ENCODE peak calls at places on chromosomes 7 and 10, in four cellular contexts. B is memory B cell, D is ecto neural progenitor cell, Z is germinal center. N is an unnamed sample.

GRCh38 chr7:92872701-92873100 is 36.3 kb upstream of the CDK6 start:
- DNase-seq in B (no peak), D (no peak), Z (no peak), N (no peak)

GRCh38 chr7:77940647-77941046 is 142.1 kb downstream of the PHTF2 start:
- DNase-seq in B (no peak), D (no peak), Z (peak), N (no peak)

GRCh38 chr10:60343254-60343653 is 46.4 kb downstream of the ANK3 start:
- DNase-seq in B (no peak), D (no peak), Z (no peak), N (no peak)

GRCh38 chr7:84237533-84238173 is 43.1 kb upstream of the SEMA3A start:
- DNase-seq in B (no peak), D (no peak), Z (no peak), N (no peak)

GRCh38 chr10:117477241-117477947 is 65.2 kb upstream of the EMX2 start:
- DNase-seq in B (no peak), D (no peak), Z (no peak), N (no peak)

GRCh38 chr10:79162861-79163662 is 94.3 kb downstream of the ZMIZ1 start:
- DNase-seq in B (no peak), D (no peak), Z (no peak), N (no peak)

GRCh38 chr7:28758186-28758585 is 199.9 kb downstream of the TRIL start:
- DNase-seq in B (no peak), D (no peak), Z (no peak), N (no peak)

GRCh38 chr10:49187950-49188761 is at the start of gene TMEM273:
- DNase-seq in B (peak), D (peak), Z (peak), N (peak)

GRCh38 chr10:101566333-101567164 is 21.5 kb downstream of the POLL start:
- DNase-seq in B (no peak), D (peak), Z (peak), N (no peak)